ENCODE peak calls at places on chromosomes 11 and 22, in four cellular contexts. One of them, this sample, is unnamed.

GRCh38 chr11:112523477-112523876 is 262.8 kb upstream of the PLET1 start:
- DNase-seq in fibroblast of lung: no peak
- DNase-seq in GM06990: no peak
- DNase-seq in cardiac muscle cell: peak; percentile 47
- DNase-seq in this sample: no peak

GRCh38 chr11:93085097-93085496 is 112.7 kb downstream of the SLC36A4 start:
- DNase-seq in fibroblast of lung: no peak
- DNase-seq in GM06990: no peak
- DNase-seq in cardiac muscle cell: no peak
- DNase-seq in this sample: no peak

GRCh38 chr11:45085657-45086501 is 60.6 kb upstream of the PRDM11 start:
- DNase-seq in fibroblast of lung: no peak
- DNase-seq in GM06990: no peak
- DNase-seq in cardiac muscle cell: no peak
- DNase-seq in this sample: no peak

GRCh38 chr22:37225481-37225880 is 13.2 kb upstream of the SSTR3 start:
- DNase-seq in fibroblast of lung: no peak
- DNase-seq in GM06990: no peak
- DNase-seq in cardiac muscle cell: no peak
- DNase-seq in this sample: no peak

GRCh38 chr11:77710358-77710757 is 72.8 kb upstream of the CLNS1A start:
- DNase-seq in fibroblast of lung: peak; percentile 18
- DNase-seq in GM06990: no peak
- DNase-seq in cardiac muscle cell: no peak
- DNase-seq in this sample: no peak

GRCh38 chr11:82676483-82677094 is 57.1 kb downstream of the FAM181B start:
- DNase-seq in fibroblast of lung: no peak
- DNase-seq in GM06990: no peak
- DNase-seq in cardiac muscle cell: no peak
- DNase-seq in this sample: no peak

GRCh38 chr11:117983163-117983475 is 3.1 kb upstream of the IL10RA start:
- DNase-seq in fibroblast of lung: no peak
- DNase-seq in GM06990: no peak
- DNase-seq in cardiac muscle cell: no peak
- DNase-seq in this sample: no peak

GRCh38 chr11:45262900-45263299 is 23.2 kb downstream of the SYT13 start:
- DNase-seq in fibroblast of lung: no peak
- DNase-seq in GM06990: no peak
- DNase-seq in cardiac muscle cell: no peak
- DNase-seq in this sample: no peak

GRCh38 chr22:32780726-32781310 is 20.7 kb upstream of the TIMP3 start:
- DNase-seq in fibroblast of lung: no peak
- DNase-seq in GM06990: no peak
- DNase-seq in cardiac muscle cell: no peak
- DNase-seq in this sample: no peak

GRCh38 chr11:34356918-34357645 is 728 bp downstream of the ABTB2 start:
- DNase-seq in fibroblast of lung: peak; percentile 64
- DNase-seq in GM06990: peak; percentile 65
- DNase-seq in cardiac muscle cell: peak; percentile 80
- DNase-seq in this sample: no peak

GRCh38 chr11:102081313-102081712 is 28.9 kb upstream of the YAP1 start:
- DNase-seq in fibroblast of lung: no peak
- DNase-seq in GM06990: no peak
- DNase-seq in cardiac muscle cell: no peak
- DNase-seq in this sample: no peak

GRCh38 chr11:488992-489391 is 18.1 kb downstream of the RNH1 start:
- DNase-seq in fibroblast of lung: no peak
- DNase-seq in GM06990: no peak
- DNase-seq in cardiac muscle cell: no peak
- DNase-seq in this sample: no peak

GRCh38 chr11:68373189-68373809 is 60.9 kb downstream of the LRP5 start:
- DNase-seq in fibroblast of lung: peak; percentile 72
- DNase-seq in GM06990: no peak
- DNase-seq in cardiac muscle cell: no peak
- DNase-seq in this sample: no peak

GRCh38 chr11:369336-370018 is at the start of gene B4GALNT4:
- DNase-seq in fibroblast of lung: no peak
- DNase-seq in GM06990: no peak
- DNase-seq in cardiac muscle cell: peak; percentile 80
- DNase-seq in this sample: no peak

GRCh38 chr11:61959678-61960077 is 7.8 kb downstream of the FTH1 start:
- DNase-seq in fibroblast of lung: no peak
- DNase-seq in GM06990: no peak
- DNase-seq in cardiac muscle cell: no peak
- DNase-seq in this sample: no peak

DNA sequence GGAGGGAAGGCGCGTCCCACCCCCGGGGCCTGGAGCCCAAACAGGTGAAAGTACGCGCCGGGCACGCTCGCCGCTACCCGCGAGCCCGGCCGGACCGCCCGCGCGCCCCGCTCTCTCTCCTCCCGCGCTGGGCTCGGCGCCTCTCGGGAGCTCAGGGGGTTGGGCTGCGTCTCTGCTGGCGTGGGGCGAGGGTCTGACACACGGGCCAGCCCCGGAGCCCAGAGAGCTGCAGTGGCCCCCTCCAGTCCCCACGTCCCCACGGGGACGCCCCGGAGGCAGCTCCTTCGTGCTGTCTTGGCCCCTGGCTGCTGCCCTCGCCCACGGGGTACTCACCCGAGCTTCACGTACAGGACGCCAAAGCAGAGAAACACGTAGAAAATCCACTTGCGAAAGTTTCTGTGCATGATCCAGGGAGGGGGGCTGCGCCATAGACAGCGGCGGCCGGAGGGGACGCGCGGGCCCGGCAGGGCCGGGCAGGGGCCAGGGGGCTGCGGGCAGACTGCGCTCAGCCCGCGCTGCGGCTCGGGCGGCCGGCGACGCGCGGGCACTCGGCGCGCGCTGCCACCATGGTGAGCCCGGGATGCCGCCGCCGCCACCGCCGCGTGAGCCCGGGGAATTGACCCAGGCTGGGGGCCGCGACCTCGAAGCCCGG is 485 bp downstream of the WNT7B start:
- DNase-seq in fibroblast of lung: no peak
- DNase-seq in GM06990: no peak
- DNase-seq in cardiac muscle cell: peak; percentile 20
- DNase-seq in this sample: no peak
- H3K4me3 ChIP-seq in fibroblast of lung: no peak overlapping the region
- H3K4me3 ChIP-seq in GM06990: peak overlapping the region; percentile 10
- H3K4me3 ChIP-seq in cardiac muscle cell: peak overlapping the region; percentile 12
- H3K4me3 ChIP-seq in this sample: no peak overlapping the region

GRCh38 chr11:70566768-70567530 is 168.6 kb downstream of the CTTN start:
- DNase-seq in fibroblast of lung: no peak
- DNase-seq in GM06990: no peak
- DNase-seq in cardiac muscle cell: no peak
- DNase-seq in this sample: no peak

GRCh38 chr11:70567680-70568503 is 169.6 kb downstream of the CTTN start:
- DNase-seq in fibroblast of lung: peak; percentile 21
- DNase-seq in GM06990: no peak
- DNase-seq in cardiac muscle cell: no peak
- DNase-seq in this sample: no peak

GRCh38 chr11:70569996-70570692 is 171.8 kb downstream of the CTTN start:
- DNase-seq in fibroblast of lung: no peak
- DNase-seq in GM06990: no peak
- DNase-seq in cardiac muscle cell: no peak
- DNase-seq in this sample: no peak

GRCh38 chr11:70569173-70569890 is 171.0 kb downstream of the CTTN start:
- DNase-seq in fibroblast of lung: no peak
- DNase-seq in GM06990: no peak
- DNase-seq in cardiac muscle cell: no peak
- DNase-seq in this sample: no peak

DNA sequence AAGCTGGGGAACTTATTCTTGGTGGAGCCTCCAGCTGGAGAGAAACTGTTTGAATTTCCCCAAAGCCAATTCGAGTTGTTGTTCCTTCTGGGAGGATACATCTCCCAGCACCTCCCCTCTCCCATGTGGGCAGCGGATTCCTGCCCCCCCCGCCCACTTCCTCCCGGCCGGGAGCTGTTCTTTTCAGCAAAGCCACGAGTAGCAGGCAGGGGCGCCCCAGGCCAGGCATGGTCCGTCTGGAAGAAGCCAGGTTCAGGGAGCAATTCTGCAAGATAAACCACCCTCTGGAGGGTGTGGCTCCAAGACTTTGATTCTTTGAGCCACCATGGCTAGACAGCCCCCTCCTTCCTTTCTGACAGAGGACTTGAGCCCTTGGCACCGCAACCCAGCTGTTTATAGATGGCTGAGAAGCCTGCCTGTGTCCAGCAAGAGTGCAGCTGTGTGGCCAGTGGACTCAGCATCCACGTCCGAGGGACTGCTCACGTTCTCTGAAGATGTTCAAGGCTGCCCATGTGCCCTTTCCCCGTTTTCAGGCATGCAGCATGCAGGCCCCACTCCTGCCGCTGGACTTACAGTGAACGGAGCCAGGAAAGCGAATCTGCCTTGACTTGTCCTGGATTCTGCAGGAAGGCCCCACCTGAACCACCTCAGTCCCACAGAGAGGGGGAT is 170.3 kb downstream of the CTTN start:
- DNase-seq in fibroblast of lung: peak; percentile 17
- DNase-seq in GM06990: no peak
- DNase-seq in cardiac muscle cell: peak; percentile 56
- DNase-seq in this sample: no peak
- TF ChIP-seq CTCF in fibroblast of lung: peak; percentile 6
- TF ChIP-seq CTCF in GM06990: no peak
- TF ChIP-seq CTCF in cardiac muscle cell: peak; percentile 43
- TF ChIP-seq CTCF in this sample: no peak

DNA sequence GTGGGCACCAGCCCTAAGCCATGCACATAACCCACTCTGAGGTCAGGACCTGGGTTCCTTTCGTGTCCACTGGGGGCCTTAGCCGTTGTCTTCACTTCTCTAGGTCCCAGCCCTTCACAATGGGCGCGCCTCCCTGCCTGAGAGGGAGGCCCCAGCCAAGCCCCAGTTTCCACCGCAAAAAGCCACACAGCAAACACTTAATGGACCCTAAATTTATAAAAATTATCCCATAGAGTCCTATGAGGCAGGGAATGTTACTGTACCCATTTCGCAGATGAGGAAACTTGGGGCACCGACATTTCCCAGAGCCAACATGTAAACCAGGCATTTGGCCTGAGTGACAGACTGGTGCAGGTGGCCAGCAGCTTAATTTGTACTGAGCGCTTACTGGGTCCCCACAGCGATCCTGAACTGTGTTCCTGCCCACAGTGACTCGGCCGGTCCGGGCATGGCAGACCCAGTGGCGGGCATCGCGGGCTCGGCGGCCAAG is 1.3 kb downstream of the GAS2L1 start:
- DNase-seq in fibroblast of lung: no peak
- DNase-seq in GM06990: no peak
- DNase-seq in cardiac muscle cell: no peak
- DNase-seq in this sample: no peak
- H3K4me3 ChIP-seq in fibroblast of lung: peak overlapping the region; percentile 74
- H3K4me3 ChIP-seq in GM06990: no peak overlapping the region
- H3K4me3 ChIP-seq in cardiac muscle cell: peak overlapping the region; percentile 81
- H3K4me3 ChIP-seq in this sample: no peak overlapping the region

GRCh38 chr11:100525197-100525596 is 161.9 kb upstream of the ARHGAP42 start:
- DNase-seq in fibroblast of lung: no peak
- DNase-seq in GM06990: no peak
- DNase-seq in cardiac muscle cell: no peak
- DNase-seq in this sample: no peak

GRCh38 chr11:100528872-100529416 is 158.1 kb upstream of the ARHGAP42 start:
- DNase-seq in fibroblast of lung: no peak
- DNase-seq in GM06990: no peak
- DNase-seq in cardiac muscle cell: no peak
- DNase-seq in this sample: no peak

GRCh38 chr11:100525635-100526034 is 161.5 kb upstream of the ARHGAP42 start:
- DNase-seq in fibroblast of lung: no peak
- DNase-seq in GM06990: no peak
- DNase-seq in cardiac muscle cell: no peak
- DNase-seq in this sample: no peak
- TF ChIP-seq CTCF in fibroblast of lung: peak; percentile 14
- TF ChIP-seq CTCF in GM06990: peak; percentile 45
- TF ChIP-seq CTCF in cardiac muscle cell: no peak
- TF ChIP-seq CTCF in this sample: peak; percentile 56